ENCODE peak calls at places on chromosomes 16 and 17, in four cellular contexts. V, J, O and S are unnamed samples. For H3K9me3, the result is how much of the 10 kb centered on the place peaks cover.

GRCh38 chr17:13025264-13025627 is 7.4 kb upstream of the ELAC2 start:
- DNase-seq in J (no peak), O (no peak), V (no peak), S (no peak)

GRCh38 chr16:69761983-69762842 is at the start of gene WWP2:
- DNase-seq in J (peak), V (peak), O (peak), S (peak)

GRCh38 chr17:32007463-32008298 is 498 bp downstream of the LRRC37B start:
- DNase-seq in J (no peak), V (no peak), O (peak), S (peak)

GRCh38 chr16:68374251-68374805 is 63.5 kb downstream of the PRMT7 start:
- DNase-seq in O (no peak), J (no peak), V (no peak), S (peak)

GRCh38 chr17:36761203-36761945 is 160.0 kb downstream of the MRM1 start:
- DNase-seq in J (no peak), O (peak), V (no peak), S (peak)

GRCh38 chr17:81329279-81329926 is 34.3 kb upstream of the SLC38A10 start:
- DNase-seq in V (peak), J (peak), O (peak), S (no peak)

GRCh38 chr17:7988750-7989178 is 13.7 kb upstream of the GUCY2D start:
- DNase-seq in J (peak), O (peak), V (peak), S (peak)

GRCh38 chr16:11743308-11744074 is 834 bp upstream of the TXNDC11 start:
- DNase-seq in J (peak), O (no peak), V (no peak), S (peak)

GRCh38 chr16:2769675-2770056 is 7.4 kb downstream of the ELOB start:
- DNase-seq in V (no peak), O (no peak), J (no peak), S (peak)

GRCh38 chr17:59423137-59423703 is 91.8 kb downstream of the YPEL2 start:
- DNase-seq in O (no peak), J (peak), V (no peak), S (peak)

GRCh38 chr17:19904412-19904811 is 36.7 kb upstream of the ULK2 start:
- DNase-seq in J (no peak), O (no peak), V (no peak), S (no peak)

GRCh38 chr17:30520882-30521281 is 43.7 kb downstream of the GOSR1 start:
- DNase-seq in J (no peak), V (no peak), O (no peak), S (no peak)

GRCh38 chr17:42773290-42774035 is at the start of gene VPS25:
- DNase-seq in J (peak), V (peak), O (peak), S (peak)

GRCh38 chr16:31427441-31428276 is 501 bp downstream of the COX6A2 start:
- DNase-seq in O (no peak), V (no peak), J (peak), S (no peak)

GRCh38 chr16:7211781-7212180 is 120.9 kb upstream of the RBFOX1 start:
- DNase-seq in J (no peak), V (no peak), O (no peak), S (no peak)

GRCh38 chr17:1630662-1631061 is 2.0 kb upstream of the SLC43A2 start:
- DNase-seq in V (no peak), J (no peak), O (no peak), S (no peak)

GRCh38 chr17:63592797-63593196 is 7.9 kb upstream of the TACO1 start:
- DNase-seq in V (no peak), J (no peak), O (no peak), S (no peak)

GRCh38 chr17:67262420-67262819 is 17.4 kb upstream of the HELZ start:
- DNase-seq in O (peak), J (no peak), V (no peak), S (no peak)

GRCh38 chr16:52090080-52090479 is 456.9 kb downstream of the TOX3 start:
- DNase-seq in O (no peak), V (no peak), J (no peak), S (no peak)

GRCh38 chr17:34389343-34389742 is 26.3 kb upstream of the CCL1 start:
- DNase-seq in J (no peak), V (no peak), O (no peak), S (no peak)

GRCh38 chr17:6279659-6280058 is 155.3 kb downstream of the AIPL1 start:
- DNase-seq in V (no peak), O (peak), J (no peak), S (no peak)

GRCh38 chr17:40309031-40309937 is at the start of gene RARA:
- DNase-seq in O (peak), J (peak), V (no peak), S (peak)

GRCh38 chr16:1283996-1284592 is 25.3 kb upstream of the UBE2I start:
- DNase-seq in V (no peak), J (no peak), O (no peak), S (no peak)

GRCh38 chr16:89355036-89355435 is 135.3 kb downstream of the ANKRD11 start:
- DNase-seq in J (no peak), V (no peak), O (no peak), S (no peak)

GRCh38 chr16:12236491-12237030 is 260.0 kb downstream of the SNX29 start:
- DNase-seq in J (no peak), V (no peak), O (no peak), S (no peak)

GRCh38 chr17:40551091-40551873 is 14.0 kb downstream of the CCR7 start:
- DNase-seq in J (peak), V (peak), O (no peak), S (no peak)

GRCh38 chr17:56819431-56820145 is 14.1 kb downstream of the C17orf67 start:
- DNase-seq in O (peak), V (peak), J (no peak), S (peak)

GRCh38 chr17:26818736-26819135 is 475.2 kb upstream of the WSB1 start:
- DNase-seq in O (peak), V (peak), J (no peak), S (peak)

GRCh38 chr17:43932357-43932756 is 9.9 kb downstream of the PPY start:
- DNase-seq in J (no peak), O (no peak), V (no peak), S (no peak)

GRCh38 chr16:66265556-66266133 is 100.8 kb upstream of the CDH5 start:
- DNase-seq in V (no peak), J (peak), O (no peak), S (no peak)

GRCh38 chr17:64777413-64778101 is 115.5 kb upstream of the SMURF2 start:
- DNase-seq in J (peak), V (no peak), O (peak), S (no peak)

GRCh38 chr17:78046923-78047322 is 81.6 kb downstream of the TMC6 start:
- DNase-seq in O (no peak), J (no peak), V (no peak), S (peak)

DNA sequence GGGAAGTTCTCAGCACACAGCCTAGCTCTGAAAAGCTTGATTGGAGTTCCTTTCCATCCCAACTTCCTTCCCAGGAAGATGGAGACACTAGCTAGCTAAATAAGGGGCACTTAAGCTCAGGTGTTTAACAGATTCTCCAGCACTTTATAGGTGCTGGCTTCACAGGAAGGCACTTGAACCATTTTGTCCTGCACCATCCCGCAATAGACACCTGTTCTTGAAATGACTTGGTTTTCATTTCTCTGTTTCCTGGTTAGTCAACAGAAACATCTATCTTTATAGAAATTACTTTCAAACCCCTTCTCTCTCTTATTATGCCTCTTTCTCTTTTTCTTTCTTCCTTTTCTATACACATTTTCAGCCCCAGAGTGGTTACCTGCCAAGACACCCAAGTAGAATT is 409.9 kb upstream of the ZFHX3 start:
- DNase-seq in V (no peak), J (no peak), O (no peak), S (no peak)
- TF ChIP-seq CTCF in V (no peak), J (no peak), O (no peak), S (no peak)

DNA sequence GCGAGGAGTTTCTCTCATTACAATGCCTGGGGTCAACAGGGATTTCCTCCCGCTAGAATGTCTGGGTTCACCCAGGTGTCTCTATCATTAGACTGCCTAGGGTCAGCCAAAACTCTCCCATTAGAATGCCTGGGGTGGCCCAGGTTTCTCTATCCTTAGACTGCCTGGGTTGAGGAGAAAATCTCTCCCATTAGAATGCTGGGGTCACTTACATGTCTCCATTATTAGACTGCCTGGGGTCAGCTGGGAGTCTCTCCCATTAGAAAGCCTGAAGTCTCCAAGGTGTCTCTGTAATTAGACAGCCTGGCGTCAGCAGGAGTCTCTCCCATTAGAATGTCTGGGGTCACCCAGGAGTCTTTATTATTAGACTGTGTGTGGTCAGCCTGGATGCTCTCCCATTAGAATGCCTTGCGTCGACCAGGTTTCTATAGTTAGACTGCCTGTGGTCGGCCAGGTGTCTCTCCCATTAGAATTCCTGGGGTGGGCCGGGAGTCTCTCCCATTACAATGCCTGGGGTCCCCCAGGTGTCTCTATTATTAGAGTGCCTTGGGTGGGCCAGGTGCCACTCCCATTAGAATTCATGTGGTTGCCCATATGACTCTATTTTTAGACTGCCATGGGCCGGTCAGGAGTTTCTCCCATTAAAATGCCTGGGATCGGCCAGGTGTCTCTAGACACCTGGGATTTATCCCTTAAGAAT is 2272.1 kb downstream of the TP53TG3F start:
- DNase-seq in O (no peak), J (no peak), V (no peak), S (no peak)
- H3K9me3 ChIP-seq in O (under half), J (under half), V (half or more), S (under half)

DNA sequence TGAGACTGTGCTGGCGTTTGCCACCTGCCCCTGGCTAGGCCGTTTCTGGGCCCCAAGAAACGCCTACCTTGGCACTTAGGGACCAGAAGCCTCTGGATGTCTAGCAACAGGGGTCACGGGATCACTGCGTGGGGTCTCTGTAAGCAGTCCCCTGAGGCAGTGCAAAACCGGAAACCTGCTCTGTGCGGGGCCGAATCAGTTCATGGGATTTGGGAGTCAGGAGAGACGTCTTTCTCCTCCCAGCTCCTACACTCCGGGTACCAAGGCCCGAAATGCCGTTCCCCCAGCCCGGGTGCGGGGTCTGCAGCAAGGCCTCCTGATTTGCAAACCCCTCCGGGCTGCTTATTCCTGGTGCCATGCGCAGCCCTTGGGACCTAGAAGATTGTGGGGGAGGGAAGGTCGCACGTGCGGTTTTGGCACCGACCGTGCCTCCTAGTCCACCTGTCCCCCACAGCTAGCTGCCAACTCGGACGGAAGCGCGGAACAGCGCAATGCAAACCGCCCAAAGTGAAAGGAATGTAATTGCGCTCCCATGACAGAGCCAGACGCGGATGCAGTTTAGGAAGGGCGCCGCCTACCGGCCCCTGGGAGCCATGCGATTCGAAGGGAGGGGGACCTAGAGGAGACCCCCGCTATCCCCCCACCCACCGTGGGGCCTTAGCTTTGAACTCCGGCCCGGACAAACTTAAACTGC is 6.5 kb downstream of the IRX5 start:
- DNase-seq in J (no peak), V (no peak), O (peak), S (peak)
- H3K4me3 ChIP-seq in J (no peak), V (no peak), O (peak), S (peak)

GRCh38 chr17:76208120-76208519 is 32.2 kb downstream of the RNF157 start:
- DNase-seq in J (no peak), V (no peak), O (no peak), S (no peak)
- TF ChIP-seq CTCF in J (no peak), V (no peak), O (no peak), S (no peak)

GRCh38 chr17:68706351-68706750 is 105.2 kb upstream of the FAM20A start:
- DNase-seq in J (no peak), O (no peak), V (no peak), S (peak)
- H3K9me3 ChIP-seq in J (under half), O (under half), V (under half), S (under half)

DNA sequence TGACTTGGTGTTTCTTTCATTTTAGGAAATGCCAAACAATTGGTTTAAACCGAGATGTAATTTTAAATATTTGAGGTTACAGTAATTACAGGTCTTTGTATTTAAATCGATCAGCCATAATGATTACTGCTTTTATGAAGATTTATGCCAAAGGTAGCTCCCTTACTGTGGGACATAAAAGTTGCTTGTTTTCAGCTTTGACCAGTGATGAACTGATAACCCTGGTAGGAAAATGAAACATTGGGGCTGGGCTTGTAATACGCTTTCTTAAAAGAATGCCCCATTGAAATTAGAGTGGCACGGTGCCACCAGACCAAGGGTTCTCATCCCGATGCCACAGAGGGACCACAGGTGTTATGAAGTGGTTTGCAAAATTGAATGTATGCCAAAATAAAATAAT is 7.3 kb downstream of the TNRC6A start:
- DNase-seq in V (no peak), O (no peak), J (no peak), S (no peak)
- H3K4me3 ChIP-seq in V (no peak), O (no peak), J (peak), S (no peak)

DNA sequence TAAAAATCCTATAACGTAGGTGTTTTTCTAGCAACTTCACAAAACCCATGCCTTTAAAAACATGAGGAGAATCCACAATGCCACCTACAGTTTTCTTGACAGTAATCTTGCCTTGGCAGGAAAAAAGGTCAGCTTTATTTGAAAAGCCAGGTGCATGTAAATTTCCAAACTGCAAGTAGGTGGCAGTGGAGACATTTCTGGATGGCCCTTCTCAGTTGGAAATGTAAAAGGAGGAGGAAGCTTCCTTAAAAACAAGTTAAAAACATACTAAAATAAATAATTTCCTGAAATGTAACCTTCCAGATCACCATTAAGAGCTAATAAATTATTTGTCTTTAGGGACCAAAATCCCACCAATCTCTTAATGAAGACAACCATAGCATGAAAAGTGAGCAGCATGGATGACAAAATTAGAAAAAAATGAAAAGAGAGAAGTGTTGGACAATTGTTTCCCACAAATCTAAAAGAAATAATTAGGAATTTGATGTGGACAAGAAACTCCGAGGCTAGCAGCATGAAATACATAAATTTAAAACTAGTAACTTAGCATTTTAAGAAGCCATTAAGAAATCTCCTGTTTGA is 152.2 kb downstream of the SNX11 start:
- DNase-seq in J (no peak), V (no peak), O (peak), S (peak)
- TF ChIP-seq CTCF in J (peak), V (peak), O (peak), S (peak)

GRCh38 chr16:35295856-35296255 is 1836.4 kb downstream of the TP53TG3F start:
- DNase-seq in J (no peak), O (no peak), V (no peak), S (no peak)

GRCh38 chr16:35302859-35303258 is 1843.4 kb downstream of the TP53TG3F start:
- DNase-seq in J (no peak), V (no peak), O (no peak), S (no peak)

GRCh38 chr16:35296962-35297653 is 1837.7 kb downstream of the TP53TG3F start:
- DNase-seq in J (no peak), O (no peak), V (no peak), S (no peak)

GRCh38 chr16:35298460-35299243 is 1839.2 kb downstream of the TP53TG3F start:
- DNase-seq in V (no peak), J (no peak), O (no peak), S (no peak)
- H3K9me3 ChIP-seq in V (under half), J (under half), O (under half), S (under half)

GRCh38 chr16:20441221-20441620 is 10.1 kb upstream of the ACSM2A start:
- DNase-seq in V (no peak), J (no peak), O (no peak), S (no peak)
- H3K4me3 ChIP-seq in V (no peak), J (no peak), O (no peak), S (no peak)